ENCODE peak calls at places on chromosome 10, in nine cellular contexts. M, J, U, X, I, E, T, A and R are unnamed samples.

GRCh38 chr10:109187677-109188076 is 735.6 kb downstream of the XPNPEP1 start:
- DNase-seq in X (no peak), J (no peak), T (no peak), I (no peak), U (no peak), E (no peak), M (no peak), A (no peak), R (no peak)

GRCh38 chr10:1202343-1202742 is 146.2 kb downstream of the WDR37 start:
- DNase-seq in X (no peak), E (no peak), T (no peak), J (no peak), A (no peak), M (no peak), I (peak), U (no peak), R (no peak)

GRCh38 chr10:33145451-33146188 is 187.6 kb upstream of the ITGB1 start:
- DNase-seq in J (no peak), E (no peak), A (no peak), X (no peak), T (no peak), U (no peak), I (no peak), M (no peak), R (peak)

GRCh38 chr10:127991543-127992255 is 84.8 kb downstream of the PTPRE start:
- DNase-seq in J (no peak), T (no peak), A (no peak), U (no peak), E (no peak), I (no peak), M (no peak), X (no peak), R (no peak)

GRCh38 chr10:132387723-132388210 is 9.2 kb upstream of the PWWP2B start:
- DNase-seq in J (peak), M (peak), X (no peak), T (no peak), A (peak), U (no peak), E (peak), I (peak), R (peak)

GRCh38 chr10:88553116-88553752 is 29.9 kb downstream of the RNLS start:
- DNase-seq in E (peak), A (peak), J (peak), M (no peak), I (peak), X (no peak), T (peak), U (no peak), R (peak)

GRCh38 chr10:110419265-110419664 is 78.4 kb upstream of the DUSP5 start:
- DNase-seq in T (no peak), X (no peak), U (no peak), E (no peak), J (no peak), A (no peak), M (no peak), I (no peak), R (no peak)

GRCh38 chr10:22903694-22904093 is 24.2 kb upstream of the ARMC3 start:
- DNase-seq in A (no peak), X (no peak), M (no peak), J (no peak), E (no peak), I (no peak), U (no peak), T (no peak), R (no peak)

GRCh38 chr10:79052311-79053080 is 16.3 kb upstream of the ZMIZ1 start:
- DNase-seq in I (peak), U (no peak), T (no peak), X (no peak), M (no peak), J (peak), E (peak), A (peak), R (peak)

GRCh38 chr10:51638737-51639136 is 60.7 kb downstream of the CSTF2T start:
- DNase-seq in E (no peak), X (no peak), U (no peak), J (no peak), T (no peak), I (no peak), A (no peak), M (no peak), R (no peak)

GRCh38 chr10:50554995-50555568 is 68.7 kb downstream of the SGMS1 start:
- DNase-seq in E (no peak), T (no peak), J (peak), U (no peak), A (peak), M (no peak), I (no peak), X (no peak), R (peak)

GRCh38 chr10:100886544-100886943 is 26.2 kb upstream of the SLF2 start:
- DNase-seq in J (no peak), E (no peak), I (no peak), M (no peak), A (no peak), T (no peak), U (no peak), X (no peak), R (no peak)

GRCh38 chr10:109934958-109935793 is 11.9 kb upstream of the XPNPEP1 start:
- DNase-seq in U (no peak), M (no peak), X (no peak), A (no peak), T (peak), J (peak), E (no peak), I (no peak), R (peak)

GRCh38 chr10:2761311-2761710 is 306.0 kb upstream of the PFKP start:
- DNase-seq in U (no peak), J (no peak), X (no peak), A (no peak), T (no peak), I (no peak), M (no peak), E (no peak), R (no peak)

GRCh38 chr10:51176976-51177690 is 102.8 kb downstream of the PRKG1 start:
- DNase-seq in J (no peak), T (no peak), X (no peak), U (no peak), M (no peak), E (no peak), I (no peak), A (no peak), R (no peak)

GRCh38 chr10:1392127-1392526 is 335.9 kb downstream of the WDR37 start:
- DNase-seq in I (no peak), J (no peak), U (no peak), E (no peak), M (no peak), A (no peak), X (no peak), T (no peak), R (no peak)

GRCh38 chr10:27890971-27891370 is 107.9 kb downstream of the ODAD2 start:
- DNase-seq in X (no peak), J (no peak), U (no peak), A (no peak), E (no peak), T (peak), M (no peak), I (no peak), R (no peak)

GRCh38 chr10:103090911-103091310 is 102.2 kb downstream of the NT5C2 start:
- DNase-seq in I (no peak), M (no peak), X (no peak), T (no peak), E (no peak), J (no peak), A (no peak), U (no peak), R (no peak)

GRCh38 chr10:52668024-52668423 is 104.6 kb downstream of the MBL2 start:
- DNase-seq in T (no peak), I (no peak), M (no peak), U (no peak), E (no peak), X (no peak), J (no peak), A (no peak), R (peak)

GRCh38 chr10:103232772-103233488 is 12.8 kb upstream of the RPEL1 start:
- DNase-seq in T (no peak), U (no peak), X (no peak), A (no peak), J (no peak), M (no peak), E (peak), I (peak), R (no peak)

GRCh38 chr10:48656241-48656921 is 28.3 kb upstream of the WDFY4 start:
- DNase-seq in I (peak), M (peak), J (peak), T (peak), A (peak), E (peak), U (peak), X (peak), R (peak)

GRCh38 chr10:124417846-124418725 is 637 bp downstream of the OAT start:
- DNase-seq in E (peak), U (peak), I (peak), M (peak), J (peak), A (peak), T (peak), X (peak), R (peak)

GRCh38 chr10:80413152-80413996 is 5.0 kb downstream of the PRXL2A start:
- DNase-seq in E (no peak), U (no peak), A (no peak), M (no peak), T (no peak), I (no peak), J (peak), X (no peak), R (peak)

GRCh38 chr10:91689731-91690168 is 56.9 kb upstream of the PPP1R3C start:
- DNase-seq in U (no peak), T (no peak), X (no peak), A (no peak), I (no peak), E (no peak), M (no peak), J (peak), R (peak)

GRCh38 chr10:78397796-78398195 is 364.1 kb downstream of the RPS24 start:
- DNase-seq in E (no peak), X (no peak), M (no peak), I (no peak), T (no peak), J (no peak), A (no peak), U (no peak), R (no peak)

GRCh38 chr10:22906767-22907166 is 21.1 kb upstream of the ARMC3 start:
- DNase-seq in J (no peak), U (no peak), M (no peak), T (no peak), A (no peak), I (no peak), X (no peak), E (no peak), R (no peak)

GRCh38 chr10:20814116-20814515 is 83.0 kb downstream of the NEBL start:
- DNase-seq in J (no peak), U (no peak), I (no peak), T (no peak), X (no peak), M (no peak), E (no peak), A (no peak), R (no peak)

GRCh38 chr10:98173258-98173657 is 38.8 kb downstream of the R3HCC1L start:
- DNase-seq in E (no peak), T (no peak), M (no peak), J (peak), X (no peak), U (no peak), I (no peak), A (no peak), R (no peak)

GRCh38 chr10:119786117-119786769 is 60.4 kb downstream of the INPP5F start:
- DNase-seq in J (peak), T (peak), A (no peak), U (no peak), I (peak), M (no peak), X (no peak), E (no peak), R (no peak)

GRCh38 chr10:114754445-114755320 is 66.9 kb upstream of the FHIP2A start:
- DNase-seq in U (no peak), I (no peak), A (no peak), T (peak), M (no peak), J (peak), E (no peak), X (no peak), R (no peak)

GRCh38 chr10:34187201-34187600 is 627.9 kb downstream of the PARD3 start:
- DNase-seq in U (no peak), M (no peak), X (no peak), A (no peak), I (no peak), J (no peak), T (peak), E (no peak), R (no peak)

GRCh38 chr10:2957785-2958184 is 109.6 kb upstream of the PFKP start:
- DNase-seq in I (no peak), U (no peak), A (no peak), T (no peak), E (no peak), X (no peak), J (no peak), M (no peak), R (no peak)

GRCh38 chr10:33005322-33006282 is 47.6 kb upstream of the ITGB1 start:
- DNase-seq in M (peak), E (peak), A (peak), I (peak), T (peak), J (peak), X (peak), U (no peak), R (peak)

GRCh38 chr10:13775786-13776780 is 189.3 kb downstream of the PRPF18 start:
- DNase-seq in J (no peak), A (no peak), M (no peak), U (no peak), I (no peak), X (no peak), E (no peak), T (peak), R (no peak)

GRCh38 chr10:21265622-21266021 is 259.9 kb downstream of the SKIDA1 start:
- DNase-seq in I (no peak), J (no peak), E (peak), A (no peak), X (no peak), U (no peak), M (no peak), T (peak), R (peak)